ENCODE peak calls at places on chromosomes 7 and 10, in nine cellular contexts. O is body of pancreas; T is tibial nerve; I is aorta; E is DND-41; J is Panc1; K is HepG2; M is CD8-positive, alpha-beta memory T cell; B is H9. S is an unnamed sample.

GRCh38 chr7:113015038-113015645 is 71.5 kb downstream of the GPR85 start:
- DNase-seq in O (no peak), I (no peak), J (no peak), M (no peak), B (no peak), T (no peak), K (peak), E (no peak), S (no peak)

GRCh38 chr10:95291634-95292039 is 834 bp upstream of the PDLIM1 start:
- DNase-seq in K (no peak), E (no peak), I (no peak), B (no peak), T (no peak), O (no peak), M (no peak), J (no peak), S (no peak)

GRCh38 chr10:103553743-103554487 is 60.4 kb downstream of the NEURL1 start:
- DNase-seq in E (no peak), O (peak), K (no peak), M (no peak), J (no peak), I (no peak), T (no peak), B (no peak), S (no peak)

GRCh38 chr7:77687747-77688144 is 8.5 kb upstream of the RSBN1L start:
- DNase-seq in J (no peak), M (no peak), K (no peak), I (no peak), T (no peak), B (no peak), O (no peak), E (no peak), S (no peak)

GRCh38 chr7:30886608-30887011 is 25.0 kb upstream of the AQP1 start:
- DNase-seq in E (no peak), K (no peak), B (no peak), J (no peak), M (no peak), O (peak), T (peak), I (no peak), S (no peak)

GRCh38 chr7:159004411-159004810 is 140.3 kb downstream of the VIPR2 start:
- DNase-seq in M (no peak), E (no peak), J (no peak), T (no peak), O (no peak), B (no peak), K (no peak), I (no peak), S (no peak)

GRCh38 chr10:43689618-43689954 is 40.9 kb upstream of the ZNF32 start:
- DNase-seq in E (no peak), O (peak), J (no peak), T (peak), B (peak), I (peak), M (peak), K (no peak), S (no peak)

GRCh38 chr10:30493609-30494530 is 59.9 kb downstream of the MAP3K8 start:
- DNase-seq in K (peak), J (no peak), O (no peak), E (no peak), B (no peak), I (peak), T (peak), M (no peak), S (no peak)

GRCh38 chr7:7766671-7767070 is 48.3 kb upstream of the RPA3 start:
- DNase-seq in B (no peak), K (no peak), J (no peak), E (no peak), T (no peak), I (no peak), M (no peak), O (no peak), S (no peak)

GRCh38 chr7:50832744-50833143 is 50.0 kb upstream of the GRB10 start:
- DNase-seq in M (no peak), I (no peak), E (no peak), O (no peak), B (no peak), T (no peak), J (peak), K (no peak), S (peak)

GRCh38 chr10:31129261-31129660 is 97.6 kb upstream of the ZNF438 start:
- DNase-seq in M (no peak), T (no peak), I (peak), B (peak), O (peak), E (peak), K (no peak), J (no peak), S (no peak)

GRCh38 chr7:101938115-101938514 is 120.7 kb downstream of the CUX1 start:
- DNase-seq in E (no peak), I (no peak), J (no peak), M (no peak), T (no peak), K (no peak), O (no peak), B (no peak), S (no peak)

GRCh38 chr10:31188792-31189406 is 130.1 kb upstream of the ZEB1 start:
- DNase-seq in K (no peak), J (no peak), I (no peak), T (no peak), M (no peak), B (no peak), O (no peak), E (no peak), S (no peak)

GRCh38 chr7:110084177-110084807 is 1006.6 kb upstream of the LRRN3 start:
- DNase-seq in J (no peak), M (no peak), K (no peak), I (no peak), E (no peak), B (no peak), O (peak), T (no peak), S (no peak)

GRCh38 chr10:86073199-86073977 is 293.2 kb downstream of the GRID1 start:
- DNase-seq in O (no peak), T (no peak), M (no peak), I (no peak), B (no peak), E (no peak), J (no peak), K (no peak), S (no peak)

GRCh38 chr10:82136103-82136502 is 261.1 kb downstream of the NRG3 start:
- DNase-seq in J (no peak), I (no peak), K (no peak), M (no peak), B (no peak), E (no peak), T (no peak), O (no peak), S (no peak)

GRCh38 chr7:94323872-94324271 is 70.8 kb upstream of the COL1A2 start:
- DNase-seq in K (no peak), E (no peak), I (no peak), O (no peak), B (no peak), M (no peak), T (no peak), J (no peak), S (no peak)

GRCh38 chr7:131087756-131088658 is 239.7 kb upstream of the MKLN1 start:
- DNase-seq in K (peak), E (no peak), B (no peak), T (no peak), M (no peak), O (no peak), J (no peak), I (no peak), S (no peak)

GRCh38 chr7:73865738-73866445 is 4.9 kb downstream of the TMEM270 start:
- DNase-seq in J (no peak), M (no peak), O (peak), E (no peak), B (peak), T (peak), K (peak), I (no peak), S (no peak)

GRCh38 chr10:77548157-77548556 is 89.5 kb downstream of the KCNMA1 start:
- DNase-seq in J (no peak), K (no peak), O (no peak), E (no peak), M (no peak), T (no peak), B (no peak), I (no peak), S (no peak)

GRCh38 chr7:83697814-83698530 is 49.0 kb upstream of the SEMA3E start:
- DNase-seq in J (no peak), I (no peak), T (no peak), B (no peak), M (no peak), K (no peak), O (no peak), E (no peak), S (no peak)

GRCh38 chr7:74400420-74401136 is 53.1 kb upstream of the GTF2IRD1 start:
- DNase-seq in O (no peak), M (no peak), K (no peak), I (no peak), E (no peak), J (no peak), B (peak), T (no peak), S (no peak)

GRCh38 chr10:71893258-71893815 is 42.3 kb upstream of the PSAP start:
- DNase-seq in M (no peak), O (no peak), T (no peak), B (no peak), E (no peak), J (no peak), I (peak), K (peak), S (no peak)

GRCh38 chr7:106772655-106773108 is 92.4 kb upstream of the PIK3CG start:
- DNase-seq in E (no peak), T (no peak), J (no peak), M (no peak), I (no peak), B (no peak), O (no peak), K (no peak), S (no peak)

GRCh38 chr7:114048386-114049235 is 129.8 kb upstream of the PPP1R3A start:
- DNase-seq in I (no peak), M (no peak), J (peak), T (no peak), B (no peak), O (peak), K (peak), E (peak), S (no peak)

GRCh38 chr10:115989621-115990020 is 283.4 kb downstream of the GFRA1 start:
- DNase-seq in O (no peak), J (no peak), B (no peak), E (no peak), K (no peak), T (no peak), I (no peak), M (no peak), S (no peak)

GRCh38 chr10:36666451-36666850 is 458.9 kb upstream of the ANKRD30A start:
- DNase-seq in I (no peak), J (no peak), M (no peak), O (no peak), T (no peak), K (no peak), E (no peak), B (no peak), S (no peak)

GRCh38 chr10:1544929-1545328 is 192.4 kb downstream of the ADARB2 start:
- DNase-seq in J (no peak), B (no peak), I (no peak), O (no peak), K (no peak), M (no peak), T (no peak), E (peak), S (no peak)

GRCh38 chr10:60382946-60383681 is 6.6 kb downstream of the ANK3 start:
- DNase-seq in E (no peak), M (no peak), B (no peak), T (no peak), O (no peak), K (no peak), J (no peak), I (no peak), S (no peak)

GRCh38 chr10:61765176-61766087 is 102.7 kb downstream of the CABCOCO1 start:
- DNase-seq in J (no peak), M (no peak), E (peak), O (no peak), B (no peak), I (no peak), T (no peak), K (no peak), S (peak)

GRCh38 chr10:7319632-7320031 is 91.2 kb downstream of the SFMBT2 start:
- DNase-seq in B (no peak), I (no peak), K (no peak), O (no peak), J (no peak), M (no peak), E (no peak), T (no peak), S (no peak)
- H3K27ac ChIP-seq in B (no peak), I (no peak), K (no peak), O (no peak), J (peak), M (no peak), E (no peak), T (no peak), S (no peak)

DNA sequence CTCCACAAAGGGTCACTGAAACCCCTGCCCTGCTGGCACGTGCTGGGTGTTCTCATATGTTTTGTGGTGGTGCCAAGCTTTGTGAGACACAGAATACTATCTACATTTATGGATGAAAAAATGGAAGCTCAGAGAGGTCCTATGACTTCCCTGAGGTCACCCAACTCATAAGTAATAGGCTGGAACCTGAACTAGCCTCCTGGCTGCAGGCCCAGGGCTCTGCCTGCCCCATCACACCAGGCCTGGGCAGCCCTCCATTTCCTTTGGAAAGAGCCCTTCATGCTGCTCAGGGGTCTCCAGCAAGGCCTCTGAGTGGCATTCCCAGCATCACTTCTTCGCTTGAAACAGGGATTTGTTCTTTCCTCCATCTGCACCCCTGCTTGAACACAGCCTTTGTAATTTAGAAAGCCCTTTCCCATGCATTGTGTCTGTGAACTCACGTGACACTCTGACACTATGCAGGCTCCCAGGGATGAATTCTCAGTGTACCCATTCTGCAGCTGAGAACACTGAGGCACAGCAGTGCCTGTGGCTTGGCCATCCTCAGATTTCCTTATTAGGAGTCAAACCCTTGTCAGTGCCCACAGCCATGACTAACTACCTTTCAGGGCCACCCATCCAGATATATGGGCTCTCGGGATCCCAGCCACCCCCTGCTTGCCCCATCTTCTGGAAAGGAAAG is 127.9 kb upstream of the PPIF start:
- DNase-seq in B (no peak), M (no peak), K (no peak), J (no peak), I (no peak), E (no peak), T (no peak), O (no peak), S (no peak)
- H3K27ac ChIP-seq in B (no peak), M (no peak), K (no peak), J (no peak), I (no peak), E (no peak), T (peak), O (peak), S (no peak)

GRCh38 chr10:49572594-49573114 is 33.7 kb upstream of the ERCC6 start:
- DNase-seq in O (no peak), M (no peak), E (no peak), B (no peak), K (no peak), J (no peak), I (no peak), T (no peak), S (no peak)

GRCh38 chr10:49568235-49568634 is 29.3 kb upstream of the ERCC6 start:
- DNase-seq in E (no peak), I (peak), O (no peak), T (no peak), K (no peak), M (no peak), J (no peak), B (no peak), S (peak)

GRCh38 chr10:49567810-49568209 is 28.9 kb upstream of the ERCC6 start:
- DNase-seq in B (no peak), M (no peak), E (no peak), J (no peak), T (no peak), O (no peak), K (no peak), I (no peak), S (no peak)

GRCh38 chr10:49571419-49571818 is 32.5 kb upstream of the ERCC6 start:
- DNase-seq in J (no peak), O (no peak), E (no peak), I (no peak), B (no peak), M (no peak), K (no peak), T (no peak), S (no peak)

DNA sequence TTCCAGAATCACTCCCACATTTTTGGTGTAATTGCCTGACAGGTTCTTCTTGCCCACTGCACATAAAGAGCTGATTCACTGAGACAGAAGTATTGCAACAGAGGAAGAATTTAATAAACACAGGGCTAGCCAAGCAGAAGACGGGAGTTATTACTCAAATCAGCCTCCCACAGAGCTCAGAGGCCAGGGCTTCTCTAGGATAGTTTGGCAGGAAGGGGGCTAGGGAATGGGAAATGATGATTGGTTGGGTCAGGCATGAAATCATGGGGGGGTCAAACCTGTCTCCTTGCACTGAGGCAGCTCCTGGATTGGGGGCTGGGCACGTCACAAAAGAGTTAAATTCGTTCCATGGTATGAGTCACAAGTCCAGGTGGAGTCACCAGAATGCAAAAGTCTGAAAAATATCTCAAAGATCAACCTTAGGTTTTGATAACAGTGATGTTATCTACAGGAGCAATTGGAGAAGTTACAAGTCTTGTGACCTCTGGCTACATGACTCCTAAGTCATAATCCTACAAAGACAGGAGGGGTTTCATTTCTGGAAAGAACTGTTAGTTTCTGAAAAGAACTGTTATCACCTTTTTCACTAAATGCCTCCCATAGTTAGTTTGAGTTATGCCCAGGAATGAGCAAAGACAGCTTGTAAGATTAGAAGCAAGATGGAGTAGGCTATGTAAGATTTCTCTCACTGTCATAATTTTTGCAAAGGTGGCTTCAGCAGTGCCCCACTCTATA is 30.3 kb upstream of the ERCC6 start:
- DNase-seq in B (no peak), J (no peak), K (no peak), M (no peak), I (no peak), E (no peak), O (no peak), T (no peak), S (no peak)
- H3K27ac ChIP-seq in B (no peak), J (no peak), K (no peak), M (no peak), I (no peak), E (no peak), O (no peak), T (peak), S (no peak)

GRCh38 chr10:26738354-26738753 is 40.9 kb downstream of the PDSS1 start:
- DNase-seq in I (no peak), O (no peak), E (no peak), T (no peak), J (no peak), B (no peak), K (peak), M (no peak), S (peak)
- H3K27ac ChIP-seq in I (no peak), O (no peak), E (no peak), T (no peak), J (no peak), B (no peak), K (peak), M (no peak), S (peak)

DNA sequence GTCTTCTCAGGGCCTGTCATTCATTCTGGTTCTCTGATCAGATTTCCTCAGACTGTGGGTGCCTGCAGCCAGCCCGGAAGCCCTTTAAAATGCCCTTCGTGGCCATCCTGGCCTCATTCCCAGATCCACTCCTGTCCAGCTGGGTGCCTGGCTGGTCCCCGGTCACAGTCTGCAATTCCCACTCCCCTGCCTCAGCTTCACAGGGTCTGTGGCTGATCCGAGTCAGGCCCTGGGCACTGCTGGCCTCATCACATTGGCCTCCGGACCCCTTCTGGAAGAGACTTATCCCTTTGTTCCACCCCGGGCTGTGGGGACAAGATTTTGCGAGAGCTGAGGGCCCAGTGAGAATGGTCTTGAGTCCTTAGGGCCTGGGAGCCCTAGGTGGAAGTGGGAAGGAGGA is 12.1 kb downstream of the DOCK1 start:
- DNase-seq in E (no peak), K (no peak), T (no peak), M (no peak), J (no peak), I (no peak), B (no peak), O (peak), S (no peak)
- H3K27ac ChIP-seq in E (no peak), K (no peak), T (peak), M (no peak), J (no peak), I (no peak), B (no peak), O (no peak), S (no peak)

GRCh38 chr10:124942317-124943169 is 620 bp downstream of the ZRANB1 start:
- DNase-seq in E (no peak), M (no peak), K (no peak), J (no peak), T (no peak), I (no peak), B (no peak), O (no peak), S (no peak)
- H3K27ac ChIP-seq in E (no peak), M (no peak), K (no peak), J (no peak), T (no peak), I (no peak), B (no peak), O (peak), S (no peak)

DNA sequence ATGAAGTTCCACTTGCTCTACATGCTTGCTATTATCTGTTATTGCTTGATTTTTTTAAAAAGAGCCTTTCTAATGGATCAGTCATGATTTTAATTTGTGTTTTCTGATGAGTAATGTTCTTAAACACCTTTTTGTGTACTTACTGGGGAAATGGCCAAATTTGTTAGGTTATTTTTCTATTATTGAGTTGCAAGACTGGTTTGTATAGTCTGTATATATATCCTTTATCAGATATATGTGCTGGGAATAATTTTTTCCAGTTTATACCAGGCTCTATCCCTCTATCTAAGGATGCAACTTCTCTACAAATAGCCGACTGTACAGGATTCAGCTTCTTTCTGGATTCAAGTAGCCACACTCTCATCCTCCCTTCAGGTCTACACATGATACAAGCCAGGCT is 65.6 kb upstream of the SEC61G start:
- DNase-seq in M (no peak), I (no peak), E (no peak), T (no peak), K (no peak), J (no peak), O (no peak), B (no peak), S (no peak)
- H3K27ac ChIP-seq in M (no peak), I (no peak), E (no peak), T (no peak), K (no peak), J (no peak), O (no peak), B (no peak), S (no peak)

DNA sequence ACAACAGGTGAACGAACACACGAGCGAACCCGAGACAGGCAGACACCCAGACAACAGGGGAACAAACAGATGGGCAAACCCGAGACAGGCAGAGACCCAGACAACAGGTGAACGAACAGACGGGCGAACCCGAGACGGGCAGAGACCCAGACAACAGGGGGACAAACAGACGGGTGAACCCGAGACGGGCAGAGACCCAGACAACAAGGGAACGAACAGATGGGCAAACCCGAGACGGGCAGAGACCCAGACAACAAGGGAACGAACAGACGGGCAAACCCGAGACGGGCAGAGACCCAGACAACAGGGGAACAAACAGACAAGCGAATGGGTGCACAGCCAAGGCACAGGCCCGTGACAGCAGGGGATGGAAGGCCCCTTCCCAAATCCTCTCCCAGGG is 264.7 kb downstream of the ELFN1 start:
- DNase-seq in J (no peak), K (no peak), T (no peak), E (no peak), M (no peak), B (no peak), O (no peak), I (no peak), S (no peak)
- H3K27ac ChIP-seq in J (no peak), K (no peak), T (no peak), E (peak), M (no peak), B (no peak), O (no peak), I (no peak), S (no peak)